ENCODE peak calls at places on chromosomes 4 and X, in four cellular contexts. One of them, this sample, is unnamed.

GRCh38 chr4:2837904-2838496 is 5.6 kb upstream of the ADD1 start:
- DNase-seq in A549: no peak
- DNase-seq in K562: no peak
- DNase-seq in HepG2: no peak
- DNase-seq in this sample: no peak

GRCh38 chr4:137960371-137961050 is 281.6 kb downstream of the SLC7A11 start:
- DNase-seq in A549: no peak
- DNase-seq in K562: no peak
- DNase-seq in HepG2: no peak
- DNase-seq in this sample: no peak

GRCh38 chrX:72461766-72462165 is 110.9 kb downstream of the HDAC8 start:
- DNase-seq in A549: peak
- DNase-seq in K562: no peak
- DNase-seq in HepG2: no peak
- DNase-seq in this sample: no peak

GRCh38 chrX:17081535-17081934 is 135.1 kb downstream of the REPS2 start:
- DNase-seq in A549: no peak
- DNase-seq in K562: no peak
- DNase-seq in HepG2: no peak
- DNase-seq in this sample: no peak

GRCh38 chr4:123824524-123824923 is 427.9 kb downstream of the SPRY1 start:
- DNase-seq in A549: no peak
- DNase-seq in K562: no peak
- DNase-seq in HepG2: peak
- DNase-seq in this sample: no peak

GRCh38 chr4:24262084-24262483 is 322.3 kb downstream of the DHX15 start:
- DNase-seq in A549: no peak
- DNase-seq in K562: no peak
- DNase-seq in HepG2: no peak
- DNase-seq in this sample: no peak

GRCh38 chr4:147307896-147308680 is 172.8 kb upstream of the EDNRA start:
- DNase-seq in A549: no peak
- DNase-seq in K562: no peak
- DNase-seq in HepG2: no peak
- DNase-seq in this sample: no peak

GRCh38 chr4:110033994-110034393 is 121.3 kb downstream of the EGF start:
- DNase-seq in A549: no peak
- DNase-seq in K562: no peak
- DNase-seq in HepG2: no peak
- DNase-seq in this sample: peak

GRCh38 chr4:152448806-152449205 is 87.1 kb downstream of the FBXW7 start:
- DNase-seq in A549: no peak
- DNase-seq in K562: no peak
- DNase-seq in HepG2: no peak
- DNase-seq in this sample: no peak

GRCh38 chr4:3736806-3737205 is 29.4 kb upstream of the ADRA2C start:
- DNase-seq in A549: no peak
- DNase-seq in K562: no peak
- DNase-seq in HepG2: no peak
- DNase-seq in this sample: no peak

GRCh38 chr4:1495416-1496115 is 89.3 kb upstream of the NKX1-1 start:
- DNase-seq in A549: no peak
- DNase-seq in K562: no peak
- DNase-seq in HepG2: no peak
- DNase-seq in this sample: no peak

GRCh38 chrX:111181883-111182400 is 86.0 kb downstream of the PAK3 start:
- DNase-seq in A549: no peak
- DNase-seq in K562: no peak
- DNase-seq in HepG2: no peak
- DNase-seq in this sample: no peak

GRCh38 chr4:55355555-55355954 is 9.5 kb downstream of the SRD5A3 start:
- DNase-seq in A549: no peak
- DNase-seq in K562: no peak
- DNase-seq in HepG2: no peak
- DNase-seq in this sample: no peak

GRCh38 chr4:77618383-77619241 is 13.0 kb downstream of the CXCL13 start:
- DNase-seq in A549: peak
- DNase-seq in K562: peak
- DNase-seq in HepG2: peak
- DNase-seq in this sample: no peak

GRCh38 chr4:26248647-26249046 is 72.2 kb upstream of the RBPJ start:
- DNase-seq in A549: no peak
- DNase-seq in K562: no peak
- DNase-seq in HepG2: no peak
- DNase-seq in this sample: no peak

GRCh38 chrX:120753413-120754251 is 122.0 kb downstream of the CT47B1 start:
- DNase-seq in A549: no peak
- DNase-seq in K562: no peak
- DNase-seq in HepG2: no peak
- DNase-seq in this sample: no peak

GRCh38 chr4:89563431-89563830 is 255.8 kb upstream of the GPRIN3 start:
- DNase-seq in A549: no peak
- DNase-seq in K562: no peak
- DNase-seq in HepG2: no peak
- DNase-seq in this sample: no peak

GRCh38 chrX:10106801-10107200 is 50.0 kb upstream of the CLCN4 start:
- DNase-seq in A549: no peak
- DNase-seq in K562: no peak
- DNase-seq in HepG2: no peak
- DNase-seq in this sample: no peak

GRCh38 chr4:475962-476361 is 23.0 kb downstream of the ZNF721 start:
- DNase-seq in A549: no peak
- DNase-seq in K562: no peak
- DNase-seq in HepG2: no peak
- DNase-seq in this sample: no peak

GRCh38 chr4:15875663-15876460 is 62.7 kb downstream of the FGFBP1 start:
- DNase-seq in A549: no peak
- DNase-seq in K562: no peak
- DNase-seq in HepG2: no peak
- DNase-seq in this sample: no peak

GRCh38 chrX:53421772-53422090 is 723 bp downstream of the SMC1A start:
- DNase-seq in A549: no peak
- DNase-seq in K562: no peak
- DNase-seq in HepG2: peak
- DNase-seq in this sample: no peak

GRCh38 chrX:69076084-69076483 is 89.2 kb downstream of the PJA1 start:
- DNase-seq in A549: no peak
- DNase-seq in K562: no peak
- DNase-seq in HepG2: no peak
- DNase-seq in this sample: no peak

GRCh38 chr4:55742655-55743191 is 76.9 kb upstream of the EXOC1L start:
- DNase-seq in A549: peak
- DNase-seq in K562: peak
- DNase-seq in HepG2: peak
- DNase-seq in this sample: no peak

GRCh38 chr4:39021631-39022030 is 10.6 kb downstream of the TMEM156 start:
- DNase-seq in A549: no peak
- DNase-seq in K562: no peak
- DNase-seq in HepG2: no peak
- DNase-seq in this sample: no peak

GRCh38 chr4:55866973-55867574 is 13.6 kb downstream of the EXOC1 start:
- DNase-seq in A549: peak
- DNase-seq in K562: peak
- DNase-seq in HepG2: peak
- DNase-seq in this sample: peak

GRCh38 chrX:70969635-70970481 is 39.0 kb upstream of the SLC7A3 start:
- DNase-seq in A549: no peak
- DNase-seq in K562: peak
- DNase-seq in HepG2: no peak
- DNase-seq in this sample: no peak

GRCh38 chr4:99825272-99825671 is 8.6 kb downstream of the DAPP1 start:
- DNase-seq in A549: no peak
- DNase-seq in K562: no peak
- DNase-seq in HepG2: no peak
- DNase-seq in this sample: no peak

GRCh38 chr4:82433791-82434190 is 3.4 kb downstream of the ENOPH1 start:
- DNase-seq in A549: no peak
- DNase-seq in K562: no peak
- DNase-seq in HepG2: no peak
- DNase-seq in this sample: no peak

GRCh38 chr4:24118031-24118430 is 228.2 kb upstream of the PPARGC1A start:
- DNase-seq in A549: no peak
- DNase-seq in K562: no peak
- DNase-seq in HepG2: no peak
- DNase-seq in this sample: no peak

GRCh38 chr4:153538408-153539057 is 72.4 kb downstream of the TMEM131L start:
- DNase-seq in A549: no peak
- DNase-seq in K562: no peak
- DNase-seq in HepG2: no peak
- DNase-seq in this sample: no peak

GRCh38 chr4:108056418-108056817 is 66.7 kb downstream of the HADH start:
- DNase-seq in A549: no peak
- DNase-seq in K562: no peak
- DNase-seq in HepG2: no peak
- DNase-seq in this sample: no peak
- TF ChIP-seq HDAC2 in A549: no peak
- TF ChIP-seq HDAC2 in K562: no peak
- TF ChIP-seq HDAC2 in HepG2: no peak
- TF ChIP-seq HDAC2 in this sample: no peak

DNA sequence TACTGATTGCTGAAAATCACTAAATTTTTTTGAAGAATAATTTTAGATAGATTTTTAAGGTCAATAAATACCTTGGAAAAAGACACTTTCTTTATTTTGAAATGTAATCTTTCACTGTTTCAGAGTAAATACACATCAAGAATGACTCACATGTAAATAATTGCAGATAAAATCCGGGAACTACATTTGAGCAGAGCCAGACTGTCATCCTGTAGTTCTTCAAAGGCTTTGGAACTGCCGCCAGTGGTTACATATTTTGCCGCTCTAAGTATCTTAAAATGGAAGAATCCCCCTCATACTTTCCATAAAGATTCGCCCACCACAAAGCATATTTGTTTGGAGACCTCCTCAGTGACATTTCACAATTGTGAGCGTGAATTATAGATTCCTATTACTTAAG is 607.9 kb upstream of the ZFP42 start:
- DNase-seq in A549: peak
- DNase-seq in K562: no peak
- DNase-seq in HepG2: no peak
- DNase-seq in this sample: no peak
- TF ChIP-seq JUNB in A549: peak
- TF ChIP-seq JUNB in K562: no peak
- TF ChIP-seq JUNB in HepG2: no peak
- TF ChIP-seq JUNB in this sample: no peak

GRCh38 chrX:13014111-13015094 is 30.0 kb downstream of the FAM9C start:
- DNase-seq in A549: no peak
- DNase-seq in K562: peak
- DNase-seq in HepG2: no peak
- DNase-seq in this sample: no peak
- TF ChIP-seq HDAC2 in A549: no peak
- TF ChIP-seq HDAC2 in K562: no peak
- TF ChIP-seq HDAC2 in HepG2: no peak
- TF ChIP-seq HDAC2 in this sample: no peak

DNA sequence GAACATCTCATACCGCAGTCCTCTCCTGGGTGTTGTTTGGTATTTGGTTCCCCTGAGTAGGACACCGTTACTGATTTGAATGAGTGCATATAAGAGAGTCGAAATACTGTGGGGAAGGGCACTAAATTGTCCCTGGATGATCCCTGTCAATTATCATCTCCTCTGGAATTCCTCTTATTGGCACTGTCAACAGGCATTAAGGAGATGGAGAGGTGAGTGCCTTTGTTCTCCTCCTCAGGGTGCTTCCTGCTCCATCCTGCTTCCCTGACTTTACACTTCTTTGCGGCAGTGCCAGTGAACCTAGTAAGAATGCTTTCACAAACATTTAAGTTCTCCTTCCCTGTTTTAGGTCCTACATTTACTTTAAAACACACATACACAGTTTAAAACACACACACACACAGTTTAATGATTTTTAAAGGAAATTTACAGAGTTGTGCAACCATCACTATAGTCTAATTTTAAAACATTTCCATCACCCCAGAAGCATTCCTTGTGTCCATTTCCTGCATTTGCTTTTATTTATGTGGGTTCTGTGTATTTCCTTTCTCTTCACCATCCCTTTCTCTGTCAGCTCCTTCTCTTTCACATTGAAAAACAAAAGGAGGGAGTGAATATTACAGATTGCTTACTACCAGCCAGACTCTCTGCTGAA is 20.9 kb upstream of the ZRSR2 start:
- DNase-seq in A549: no peak
- DNase-seq in K562: no peak
- DNase-seq in HepG2: no peak
- DNase-seq in this sample: no peak
- TF ChIP-seq JUNB in A549: no peak
- TF ChIP-seq JUNB in K562: no peak
- TF ChIP-seq JUNB in HepG2: no peak
- TF ChIP-seq JUNB in this sample: no peak

This sample was measured in GM12878.